ENCODE peak calls at places on chromosomes 13 and 19, in five cellular contexts. S is H9, I is neuronal stem cell, E is mesenchymal stem cell, D is H1. T is an unnamed sample. For H3K79me1, the result is how much of the 10 kb centered on the place peaks cover.

GRCh38 chr13:76672422-76672821 is 213.8 kb downstream of the KCTD12 start:
- DNase-seq in D (no peak), S (no peak), E (no peak), I (no peak), T (no peak)

GRCh38 chr19:6297202-6297601 is 17.4 kb upstream of the MLLT1 start:
- DNase-seq in I (no peak), S (no peak), D (no peak), E (no peak), T (no peak)

GRCh38 chr13:27504541-27504940 is 54.2 kb upstream of the MTIF3 start:
- DNase-seq in I (no peak), D (no peak), S (no peak), E (no peak), T (no peak)

GRCh38 chr13:75197803-75198202 is 284.2 kb downstream of the TBC1D4 start:
- DNase-seq in D (no peak), E (no peak), S (no peak), I (no peak), T (no peak)

GRCh38 chr19:1610579-1610978 is 5.3 kb upstream of the UQCR11 start:
- DNase-seq in S (no peak), E (no peak), I (no peak), D (no peak), T (no peak)

GRCh38 chr19:54231077-54231931 is 8.5 kb upstream of the LILRB3 start:
- DNase-seq in E (peak), D (peak), S (peak), I (peak), T (peak)

GRCh38 chr13:28355822-28356371 is 139.0 kb downstream of the FLT1 start:
- DNase-seq in I (no peak), S (no peak), E (peak), D (no peak), T (no peak)

GRCh38 chr13:65808061-65808460 is 1422.1 kb downstream of the PCDH9 start:
- DNase-seq in D (no peak), I (no peak), E (no peak), S (no peak), T (no peak)

GRCh38 chr19:48819366-48819816 is 8.6 kb upstream of the BCAT2 start:
- DNase-seq in S (no peak), E (no peak), D (no peak), I (no peak), T (no peak)

GRCh38 chr13:27980280-27980998 is 8.1 kb downstream of the URAD start:
- DNase-seq in I (no peak), S (no peak), E (no peak), D (no peak), T (no peak)

GRCh38 chr19:1254081-1254527 is 5.7 kb downstream of the MIDN start:
- DNase-seq in D (no peak), I (no peak), S (no peak), E (no peak), T (no peak)

GRCh38 chr13:111474136-111475002 is 153.9 kb downstream of the TEX29 start:
- DNase-seq in D (peak), E (peak), I (peak), S (peak), T (peak)

GRCh38 chr13:65914707-65915106 is 1315.4 kb downstream of the PCDH9 start:
- DNase-seq in D (no peak), I (no peak), S (no peak), E (no peak), T (no peak)

GRCh38 chr19:38904463-38905185 is 4.9 kb downstream of the NFKBIB start:
- DNase-seq in E (peak), D (no peak), S (no peak), I (no peak), T (no peak)

GRCh38 chr19:34276614-34277013 is 22.3 kb downstream of the GARRE1 start:
- DNase-seq in S (no peak), E (no peak), I (no peak), D (no peak), T (no peak)

GRCh38 chr13:35760678-35761308 is 284.3 kb upstream of the MAB21L1 start:
- DNase-seq in D (no peak), E (no peak), S (no peak), I (no peak), T (peak)

GRCh38 chr13:84431646-84432045 is 549.4 kb upstream of the SLITRK1 start:
- DNase-seq in S (no peak), D (no peak), E (no peak), I (no peak), T (peak)
- H3K14ac ChIP-seq in S (no peak), D (no peak), E (no peak), I (no peak), T (no peak)

GRCh38 chr13:51605698-51606097 is 21.4 kb downstream of the WDFY2 start:
- DNase-seq in I (no peak), S (no peak), E (no peak), D (no peak), T (no peak)
- H3K79me1 ChIP-seq in I (under half), S (under half), E (under half), D (under half), T (under half)

GRCh38 chr13:79548886-79549285 is 67.9 kb downstream of the NDFIP2 start:
- DNase-seq in D (no peak), S (no peak), I (no peak), E (peak), T (peak)

GRCh38 chr13:79547211-79547610 is 66.3 kb downstream of the NDFIP2 start:
- DNase-seq in S (no peak), I (no peak), D (no peak), E (no peak), T (no peak)

GRCh38 chr13:79543883-79544282 is 62.9 kb downstream of the NDFIP2 start:
- DNase-seq in I (no peak), S (no peak), D (no peak), E (no peak), T (no peak)

GRCh38 chr13:79549355-79550106 is 68.6 kb downstream of the NDFIP2 start:
- DNase-seq in D (no peak), I (no peak), S (no peak), E (peak), T (no peak)

DNA sequence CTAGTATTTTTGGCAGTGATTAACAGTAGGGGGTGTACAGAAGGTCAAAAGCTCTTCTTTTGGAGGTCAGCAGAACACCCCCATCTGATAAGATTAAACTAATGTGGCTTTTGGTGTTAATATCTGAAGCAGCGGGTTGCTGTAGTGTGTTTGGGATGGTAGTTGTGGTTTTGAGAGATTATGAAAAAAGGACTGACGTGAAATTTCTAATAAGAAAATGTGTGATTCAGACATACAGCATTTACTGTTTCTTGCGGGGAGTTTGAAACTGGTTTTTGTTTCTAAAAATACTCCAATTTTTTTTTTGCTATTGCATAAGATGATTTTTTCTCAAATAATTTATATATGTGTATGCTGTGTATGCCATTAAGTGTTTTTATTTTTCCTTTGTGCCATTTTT is 66.9 kb downstream of the NDFIP2 start:
- DNase-seq in D (no peak), I (peak), E (no peak), S (no peak), T (no peak)
- H2BK5ac ChIP-seq in D (no peak), I (no peak), E (no peak), S (no peak), T (no peak)

GRCh38 chr13:41159174-41159573 is 26.6 kb upstream of the KBTBD6 start:
- DNase-seq in S (no peak), E (no peak), D (no peak), I (no peak), T (no peak)
- H3K14ac ChIP-seq in S (no peak), E (no peak), D (no peak), I (no peak), T (no peak)

DNA sequence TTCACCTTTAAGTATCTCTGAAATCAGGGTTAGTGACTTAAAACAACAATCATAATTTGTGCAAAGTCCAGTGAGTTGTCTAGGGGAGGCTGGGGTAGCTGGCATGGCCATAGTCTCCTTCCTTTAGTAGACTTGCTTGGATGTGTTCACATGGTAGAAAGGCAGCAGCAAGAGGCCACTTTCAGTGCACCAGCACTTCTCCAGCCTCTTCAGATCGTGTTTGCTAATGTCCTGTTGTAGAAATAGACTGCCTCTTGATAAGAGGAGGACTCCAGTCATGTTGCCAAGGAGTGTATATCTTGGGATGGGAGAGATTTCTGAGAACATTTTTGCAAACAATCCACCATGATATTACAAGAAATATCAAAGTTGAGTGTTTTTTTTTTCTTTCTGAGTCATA is 22.9 kb downstream of the WDFY2 start:
- DNase-seq in E (no peak), I (no peak), S (no peak), D (no peak), T (no peak)
- H3K79me1 ChIP-seq in E (under half), I (under half), S (under half), D (under half), T (under half)

GRCh38 chr19:19321143-19321577 is 531 bp downstream of the MAU2 start:
- DNase-seq in I (peak), D (no peak), E (peak), S (peak), T (peak)

GRCh38 chr19:19319725-19320361 is 466 bp downstream of the SUGP1 start:
- DNase-seq in D (no peak), I (no peak), S (no peak), E (no peak), T (no peak)

GRCh38 chr19:19324059-19324755 is 3.6 kb downstream of the MAU2 start:
- DNase-seq in S (no peak), E (no peak), D (no peak), I (no peak), T (no peak)

GRCh38 chr19:19316082-19316481 is 4.2 kb downstream of the SUGP1 start:
- DNase-seq in S (no peak), D (no peak), E (no peak), I (no peak), T (no peak)

DNA sequence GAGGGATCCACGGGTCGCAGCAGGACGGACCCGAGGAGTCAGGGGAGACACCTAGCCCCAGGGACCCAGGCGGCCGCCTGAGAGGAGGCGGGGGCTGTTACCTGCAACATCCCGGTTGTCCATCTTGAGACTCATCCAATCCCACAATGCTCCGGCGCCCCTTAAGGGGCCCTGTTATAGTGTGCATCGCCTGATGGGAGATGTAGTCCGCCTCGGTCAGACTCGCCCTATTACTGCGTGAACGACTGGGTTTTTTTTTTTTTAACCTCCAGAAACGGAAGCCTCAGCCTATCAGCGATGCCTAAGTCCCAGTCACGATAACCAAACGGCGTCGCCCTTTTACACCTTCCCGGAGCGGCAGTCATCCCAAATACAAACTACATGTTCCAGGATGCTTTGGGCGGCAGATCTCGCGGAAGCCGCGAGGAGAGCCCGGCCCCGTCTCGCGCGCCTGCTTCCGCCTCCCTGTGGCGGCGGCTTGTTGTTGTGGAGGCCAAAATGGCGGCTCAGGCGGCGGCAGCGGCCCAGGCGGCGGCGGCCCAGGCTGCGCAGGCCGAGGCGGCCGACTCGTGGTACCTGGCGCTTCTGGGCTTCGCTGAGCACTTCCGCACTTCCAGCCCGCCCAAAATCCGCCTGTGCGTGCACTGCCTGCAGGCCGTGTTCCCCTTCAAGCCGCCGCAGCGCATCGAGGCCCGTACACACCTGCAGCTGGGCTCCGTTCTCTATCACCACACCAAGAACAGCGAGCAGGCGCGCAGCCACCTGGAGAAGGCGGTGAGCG is at the start of the genes MAU2 and SUGP1:
- DNase-seq in I (peak), D (peak), E (peak), S (peak), T (peak)
- H2BK5ac ChIP-seq in I (peak), D (peak), E (peak), S (peak), T (peak)

DNA sequence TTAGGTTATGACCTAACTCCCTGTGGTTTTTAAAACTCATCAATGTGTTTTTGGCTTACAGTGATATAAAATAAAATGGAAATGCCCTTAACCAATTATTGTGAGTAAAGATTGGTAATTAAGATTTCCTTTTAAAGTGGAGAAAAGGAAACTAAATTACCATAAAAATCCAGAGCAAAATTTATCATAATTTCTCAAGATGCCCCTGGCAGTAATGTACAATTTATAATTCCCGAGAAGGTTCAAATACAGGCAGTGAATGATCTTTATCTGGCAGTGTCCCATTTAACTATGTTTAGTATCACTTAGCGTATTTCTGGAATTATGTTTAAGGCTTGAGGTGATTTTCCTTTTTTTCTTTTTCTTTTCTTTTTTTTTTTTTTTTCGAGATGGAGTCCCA is 61.5 kb downstream of the ESD start:
- DNase-seq in E (no peak), S (no peak), D (no peak), I (no peak), T (no peak)
- H3K14ac ChIP-seq in E (no peak), S (no peak), D (no peak), I (no peak), T (no peak)

GRCh38 chr13:110216403-110217041 is 90.4 kb downstream of the COL4A1 start:
- DNase-seq in I (no peak), E (peak), S (no peak), D (no peak), T (no peak)
- H3K79me1 ChIP-seq in I (under half), E (under half), S (under half), D (under half), T (under half)

T was measured in trophoblast cell.